ENCODE peak calls at places on chromosome 18, in four cellular contexts. O is GM04504, T is psoas muscle, J is NCI-H1092 treated with DMSO at 0.1 percent for 48 hours. R is an unnamed sample.

GRCh38 chr18:68507781-68508180 is 207.1 kb downstream of the TMX3 start:
- DNase-seq in O (no peak), T (no peak), J (no peak), R (no peak)

GRCh38 chr18:22503803-22504202 is 86.1 kb upstream of the CTAGE1 start:
- DNase-seq in O (peak; percentile 90), T (peak; percentile 27), J (no peak), R (no peak)

GRCh38 chr18:50590625-50591024 is 30.7 kb downstream of the MAPK4 start:
- DNase-seq in O (no peak), T (no peak), J (peak; percentile 68), R (no peak)

GRCh38 chr18:55856191-55856590 is 268.2 kb upstream of the TCF4 start:
- DNase-seq in O (peak; percentile 68), T (no peak), J (no peak), R (no peak)

GRCh38 chr18:58638446-58638845 is 9.6 kb upstream of the ALPK2 start:
- DNase-seq in O (no peak), T (no peak), J (no peak), R (no peak)

GRCh38 chr18:12645751-12646203 is 12.1 kb downstream of the SPIRE1 start:
- DNase-seq in O (no peak), T (peak; percentile 30), J (peak; percentile 33), R (no peak)

GRCh38 chr18:35619468-35619867 is 37.9 kb downstream of the GALNT1 start:
- DNase-seq in O (no peak), T (no peak), J (no peak), R (no peak)

GRCh38 chr18:79476031-79476917 is 80.5 kb downstream of the NFATC1 start:
- DNase-seq in O (peak; percentile 35), T (peak; percentile 12), J (no peak), R (no peak)

GRCh38 chr18:57759650-57760049 is 43.5 kb downstream of the ATP8B1 start:
- DNase-seq in O (no peak), T (no peak), J (no peak), R (no peak)

GRCh38 chr18:415627-416612 is 84.6 kb downstream of the COLEC12 start:
- DNase-seq in O (peak; percentile 60), T (no peak), J (no peak), R (no peak)

GRCh38 chr18:13422541-13423147 is 204.1 kb downstream of the LDLRAD4 start:
- DNase-seq in O (no peak), T (no peak), J (no peak), R (no peak)

GRCh38 chr18:78778651-78779050 is 201.0 kb upstream of the SALL3 start:
- DNase-seq in O (no peak), T (no peak), J (no peak), R (no peak)

GRCh38 chr18:75132931-75133525 is 75.9 kb downstream of the PTGR3 start:
- DNase-seq in O (no peak), T (no peak), J (no peak), R (no peak)

GRCh38 chr18:32910694-32911296 is 138.0 kb upstream of the KLHL14 start:
- DNase-seq in O (no peak), T (no peak), J (no peak), R (no peak)

GRCh38 chr18:68566991-68567390 is 147.9 kb downstream of the TMX3 start:
- DNase-seq in O (no peak), T (no peak), J (no peak), R (no peak)

GRCh38 chr18:6294119-6294784 is 120.5 kb downstream of the L3MBTL4 start:
- DNase-seq in O (no peak), T (no peak), J (no peak), R (no peak)

GRCh38 chr18:70450658-70451253 is 161.9 kb downstream of the SOCS6 start:
- DNase-seq in O (no peak), T (no peak), J (peak; percentile 18), R (no peak)

GRCh38 chr18:31942301-31942998 is 478 bp downstream of the TRAPPC8 start:
- DNase-seq in O (peak; percentile 19), T (peak; percentile 37), J (peak; percentile 72), R (no peak)

GRCh38 chr18:39752351-39752750 is 2186.8 kb upstream of the CELF4 start:
- DNase-seq in O (no peak), T (no peak), J (no peak), R (no peak)

GRCh38 chr18:52546686-52547346 is 206.8 kb downstream of the DCC start:
- DNase-seq in O (no peak), T (no peak), J (no peak), R (no peak)

GRCh38 chr18:76064998-76065397 is 430.0 kb downstream of the ZNF516 start:
- DNase-seq in O (no peak), T (no peak), J (no peak), R (no peak)

GRCh38 chr18:23862071-23862470 is 152.5 kb upstream of the TTC39C start:
- DNase-seq in O (peak; percentile 86), T (no peak), J (no peak), R (no peak)

GRCh38 chr18:7415081-7415894 is 151.8 kb upstream of the PTPRM start:
- DNase-seq in O (no peak), T (peak; percentile 22), J (no peak), R (no peak)

GRCh38 chr18:10265560-10266235 is 188.7 kb upstream of the APCDD1 start:
- DNase-seq in O (no peak), T (no peak), J (no peak), R (no peak)

GRCh38 chr18:6021341-6022088 is 126.2 kb upstream of the TMEM200C start:
- DNase-seq in O (no peak), T (no peak), J (no peak), R (no peak)

GRCh38 chr18:21049306-21049705 is 62.3 kb downstream of the ROCK1 start:
- DNase-seq in O (no peak), T (no peak), J (no peak), R (no peak)

GRCh38 chr18:57715671-57716070 is 87.4 kb downstream of the ATP8B1 start:
- DNase-seq in O (no peak), T (no peak), J (no peak), R (no peak)

GRCh38 chr18:907880-908512 is 3.3 kb downstream of the ADCYAP1 start:
- DNase-seq in O (no peak), T (no peak), J (no peak), R (no peak)

GRCh38 chr18:23584019-23584970 is 2.0 kb downstream of the NPC1 start:
- DNase-seq in O (no peak), T (no peak), J (no peak), R (no peak)

GRCh38 chr18:41655074-41655473 is 300.0 kb upstream of the PIK3C3 start:
- DNase-seq in O (no peak), T (no peak), J (no peak), R (no peak)

GRCh38 chr18:44039826-44040225 is 640.9 kb upstream of the SETBP1 start:
- DNase-seq in O (no peak), T (no peak), J (no peak), R (no peak)

GRCh38 chr18:36697905-36698304 is 130.9 kb downstream of the TPGS2 start:
- DNase-seq in O (peak; percentile 84), T (peak; percentile 30), J (no peak), R (no peak)

GRCh38 chr18:55272510-55273243 is 313.4 kb upstream of the CCDC68 start:
- DNase-seq in O (no peak), T (no peak), J (no peak), R (no peak)

GRCh38 chr18:4870177-4870773 is 326.8 kb downstream of the AKAIN1 start:
- DNase-seq in O (no peak), T (no peak), J (no peak), R (no peak)

GRCh38 chr18:57733861-57734260 is 69.3 kb downstream of the ATP8B1 start:
- DNase-seq in O (no peak), T (no peak), J (no peak), R (no peak)

GRCh38 chr18:48364146-48364545 is 45.0 kb downstream of the ZBTB7C start:
- DNase-seq in O (no peak), T (no peak), J (no peak), R (no peak)